ENCODE peak calls at places on chromosomes 16 and 17, in nine cellular contexts. G is ovary, J is RCC 7860, D is brain microvascular endothelial cell, O is KBM-7, L is GM23248, Z is activated B cell treated with CpG ODN at 0.5 μM for 24 hours, N is T-helper 1 cell, Q is fibroblast of villous mesenchyme. X is an unnamed sample.
A peak's percentile ranks its signal among the peaks of the same experiment; 100 is the strongest.

GRCh38 chr16:9139965-9140364 is 48.5 kb downstream of the HAPSTR1 start:
- DNase-seq in G (no peak), J (no peak), D (peak; percentile 25), O (peak; percentile 41), L (peak; percentile 56), Z (no peak), N (no peak), Q (peak; percentile 34), X (no peak)

GRCh38 chr16:87956169-87956770 is 5.0 kb downstream of the BANP start:
- DNase-seq in G (no peak), J (no peak), D (peak; percentile 45), O (peak; percentile 88), L (peak; percentile 54), Z (peak; percentile 51), N (peak; percentile 67), Q (peak; percentile 85), X (peak; percentile 73)

GRCh38 chr17:79776378-79777165 is 1.4 kb upstream of the CBX2 start:
- DNase-seq in G (no peak), J (no peak), D (no peak), O (no peak), L (no peak), Z (no peak), N (no peak), Q (no peak), X (no peak)

GRCh38 chr17:10600551-10600950 is 51.1 kb upstream of the MYH2 start:
- DNase-seq in G (no peak), J (peak; percentile 51), D (no peak), O (no peak), L (peak; percentile 63), Z (no peak), N (no peak), Q (no peak), X (no peak)

GRCh38 chr16:11480634-11481033 is 106.1 kb downstream of the LITAF start:
- DNase-seq in G (no peak), J (no peak), D (no peak), O (no peak), L (no peak), Z (no peak), N (no peak), Q (no peak), X (no peak)

GRCh38 chr16:82629441-82630027 is 2.8 kb downstream of the CDH13 start:
- DNase-seq in G (no peak), J (peak; percentile 77), D (peak; percentile 41), O (no peak), L (peak; percentile 83), Z (no peak), N (no peak), Q (peak; percentile 80), X (no peak)

GRCh38 chr16:87368029-87368765 is 15.4 kb downstream of the FBXO31 start:
- DNase-seq in G (no peak), J (no peak), D (no peak), O (peak; percentile 88), L (no peak), Z (no peak), N (no peak), Q (no peak), X (no peak)

GRCh38 chr16:57394444-57394843 is 10.1 kb upstream of the CCL17 start:
- DNase-seq in G (no peak), J (peak; percentile 38), D (no peak), O (no peak), L (peak; percentile 19), Z (no peak), N (no peak), Q (peak; percentile 13), X (no peak)

GRCh38 chr16:67014641-67015315 is 14.2 kb upstream of the CBFB start:
- DNase-seq in G (no peak), J (no peak), D (no peak), O (no peak), L (no peak), Z (no peak), N (no peak), Q (no peak), X (no peak)

GRCh38 chr17:35684046-35684802 is 47.2 kb upstream of the RASL10B start:
- DNase-seq in G (no peak), J (no peak), D (peak; percentile 6), O (no peak), L (peak; percentile 62), Z (no peak), N (no peak), Q (peak; percentile 58), X (no peak)

GRCh38 chr17:76234354-76234679 is 6.0 kb downstream of the RNF157 start:
- DNase-seq in G (no peak), J (no peak), D (no peak), O (no peak), L (no peak), Z (no peak), N (no peak), Q (no peak), X (no peak)

GRCh38 chr17:40615295-40615988 is 32.2 kb downstream of the SMARCE1 start:
- DNase-seq in G (peak; percentile 60), J (peak; percentile 41), D (peak; percentile 22), O (peak; percentile 43), L (peak; percentile 58), Z (peak; percentile 58), N (peak; percentile 39), Q (peak; percentile 46), X (no peak)

GRCh38 chr16:53840472-53840871 is 136.5 kb downstream of the FTO start:
- DNase-seq in G (no peak), J (no peak), D (no peak), O (no peak), L (no peak), Z (no peak), N (no peak), Q (no peak), X (no peak)

GRCh38 chr17:19447085-19447583 is 36.1 kb downstream of the RNF112 start:
- DNase-seq in G (peak; percentile 86), J (peak; percentile 39), D (peak; percentile 75), O (peak; percentile 84), L (peak; percentile 77), Z (no peak), N (peak; percentile 38), Q (peak; percentile 84), X (no peak)

GRCh38 chr17:65366102-65366844 is 195.2 kb downstream of the AXIN2 start:
- DNase-seq in G (no peak), J (no peak), D (no peak), O (no peak), L (no peak), Z (no peak), N (no peak), Q (no peak), X (no peak)

GRCh38 chr16:56041556-56042140 is 149.6 kb upstream of the GNAO1 start:
- DNase-seq in G (no peak), J (no peak), D (no peak), O (peak; percentile 9), L (peak; percentile 1), Z (no peak), N (peak; percentile 5), Q (no peak), X (no peak)